ENCODE peak calls at places on chromosomes 6 and 20, in seven cellular contexts. One of them, this sample, is unnamed.
A peak's percentile ranks its signal among the peaks of the same experiment; 100 is the strongest.

GRCh38 chr20:25538838-25539665 is 46.3 kb downstream of the NINL start:
- DNase-seq in colonic mucosa: no peak
- DNase-seq in psoas muscle: no peak
- DNase-seq in CD8-positive, alpha-beta memory T cell: no peak
- DNase-seq in H9: no peak
- DNase-seq in effector memory CD4-positive, alpha-beta T cell: no peak
- DNase-seq in neuronal stem cell: no peak
- DNase-seq in this sample: no peak

GRCh38 chr6:31149827-31150447 is 7.7 kb downstream of the CCHCR1 start:
- DNase-seq in colonic mucosa: no peak
- DNase-seq in psoas muscle: no peak
- DNase-seq in CD8-positive, alpha-beta memory T cell: no peak
- DNase-seq in H9: no peak
- DNase-seq in effector memory CD4-positive, alpha-beta T cell: no peak
- DNase-seq in neuronal stem cell: no peak
- DNase-seq in this sample: no peak

GRCh38 chr20:54167909-54168872 is 5.6 kb downstream of the CYP24A1 start:
- DNase-seq in colonic mucosa: no peak
- DNase-seq in psoas muscle: no peak
- DNase-seq in CD8-positive, alpha-beta memory T cell: no peak
- DNase-seq in H9: no peak
- DNase-seq in effector memory CD4-positive, alpha-beta T cell: no peak
- DNase-seq in neuronal stem cell: no peak
- DNase-seq in this sample: no peak

GRCh38 chr6:33259032-33259431 is 12.6 kb downstream of the VPS52 start:
- DNase-seq in colonic mucosa: no peak
- DNase-seq in psoas muscle: no peak
- DNase-seq in CD8-positive, alpha-beta memory T cell: no peak
- DNase-seq in H9: no peak
- DNase-seq in effector memory CD4-positive, alpha-beta T cell: no peak
- DNase-seq in neuronal stem cell: no peak
- DNase-seq in this sample: no peak

GRCh38 chr6:52729594-52729993 is 33.7 kb downstream of the GSTA2 start:
- DNase-seq in colonic mucosa: no peak
- DNase-seq in psoas muscle: no peak
- DNase-seq in CD8-positive, alpha-beta memory T cell: no peak
- DNase-seq in H9: no peak
- DNase-seq in effector memory CD4-positive, alpha-beta T cell: no peak
- DNase-seq in neuronal stem cell: no peak
- DNase-seq in this sample: no peak

GRCh38 chr6:157227202-157228166 is 95.8 kb downstream of the TMEM242 start:
- DNase-seq in colonic mucosa: no peak
- DNase-seq in psoas muscle: no peak
- DNase-seq in CD8-positive, alpha-beta memory T cell: no peak
- DNase-seq in H9: no peak
- DNase-seq in effector memory CD4-positive, alpha-beta T cell: no peak
- DNase-seq in neuronal stem cell: no peak
- DNase-seq in this sample: no peak

GRCh38 chr6:62808575-62809293 is 402.5 kb upstream of the FKBP1C start:
- DNase-seq in colonic mucosa: peak; percentile 36
- DNase-seq in psoas muscle: no peak
- DNase-seq in CD8-positive, alpha-beta memory T cell: no peak
- DNase-seq in H9: no peak
- DNase-seq in effector memory CD4-positive, alpha-beta T cell: no peak
- DNase-seq in neuronal stem cell: no peak
- DNase-seq in this sample: no peak

GRCh38 chr6:10424005-10424404 is 9.1 kb upstream of the TFAP2A start:
- DNase-seq in colonic mucosa: no peak
- DNase-seq in psoas muscle: no peak
- DNase-seq in CD8-positive, alpha-beta memory T cell: no peak
- DNase-seq in H9: no peak
- DNase-seq in effector memory CD4-positive, alpha-beta T cell: no peak
- DNase-seq in neuronal stem cell: no peak
- DNase-seq in this sample: no peak

GRCh38 chr20:37007898-37008649 is 56.6 kb upstream of the SAMHD1 start:
- DNase-seq in colonic mucosa: no peak
- DNase-seq in psoas muscle: no peak
- DNase-seq in CD8-positive, alpha-beta memory T cell: peak; percentile 58
- DNase-seq in H9: no peak
- DNase-seq in effector memory CD4-positive, alpha-beta T cell: no peak
- DNase-seq in neuronal stem cell: no peak
- DNase-seq in this sample: no peak

GRCh38 chr6:56758120-56758519 is 115.4 kb upstream of the DST start:
- DNase-seq in colonic mucosa: no peak
- DNase-seq in psoas muscle: no peak
- DNase-seq in CD8-positive, alpha-beta memory T cell: no peak
- DNase-seq in H9: no peak
- DNase-seq in effector memory CD4-positive, alpha-beta T cell: no peak
- DNase-seq in neuronal stem cell: no peak
- DNase-seq in this sample: no peak

GRCh38 chr20:62449951-62450815 is 22.8 kb upstream of the RBBP8NL start:
- DNase-seq in colonic mucosa: peak; percentile 26
- DNase-seq in psoas muscle: no peak
- DNase-seq in CD8-positive, alpha-beta memory T cell: no peak
- DNase-seq in H9: no peak
- DNase-seq in effector memory CD4-positive, alpha-beta T cell: no peak
- DNase-seq in neuronal stem cell: no peak
- DNase-seq in this sample: no peak

GRCh38 chr6:4297348-4297747 is 162.0 kb upstream of the ECI2 start:
- DNase-seq in colonic mucosa: no peak
- DNase-seq in psoas muscle: no peak
- DNase-seq in CD8-positive, alpha-beta memory T cell: no peak
- DNase-seq in H9: no peak
- DNase-seq in effector memory CD4-positive, alpha-beta T cell: no peak
- DNase-seq in neuronal stem cell: no peak
- DNase-seq in this sample: no peak

GRCh38 chr20:55774628-55775027 is 230.7 kb downstream of the CBLN4 start:
- DNase-seq in colonic mucosa: no peak
- DNase-seq in psoas muscle: no peak
- DNase-seq in CD8-positive, alpha-beta memory T cell: no peak
- DNase-seq in H9: no peak
- DNase-seq in effector memory CD4-positive, alpha-beta T cell: no peak
- DNase-seq in neuronal stem cell: no peak
- DNase-seq in this sample: no peak
- H3K9me3 ChIP-seq in colonic mucosa: no peaks in the 10 kb centered on the region
- H3K9me3 ChIP-seq in psoas muscle: no peaks in the 10 kb centered on the region
- H3K9me3 ChIP-seq in CD8-positive, alpha-beta memory T cell: no peaks in the 10 kb centered on the region
- H3K9me3 ChIP-seq in H9: no peaks in the 10 kb centered on the region
- H3K9me3 ChIP-seq in effector memory CD4-positive, alpha-beta T cell: no peaks in the 10 kb centered on the region
- H3K9me3 ChIP-seq in neuronal stem cell: no peaks in the 10 kb centered on the region
- H3K9me3 ChIP-seq in this sample: no peaks in the 10 kb centered on the region

GRCh38 chr6:168452685-168453377 is 11.8 kb downstream of the SMOC2 start:
- DNase-seq in colonic mucosa: no peak
- DNase-seq in psoas muscle: peak; percentile 41
- DNase-seq in CD8-positive, alpha-beta memory T cell: no peak
- DNase-seq in H9: no peak
- DNase-seq in effector memory CD4-positive, alpha-beta T cell: no peak
- DNase-seq in neuronal stem cell: no peak
- DNase-seq in this sample: no peak
- H3K9me3 ChIP-seq in colonic mucosa: no peaks in the 10 kb centered on the region
- H3K9me3 ChIP-seq in psoas muscle: no peaks in the 10 kb centered on the region
- H3K9me3 ChIP-seq in CD8-positive, alpha-beta memory T cell: no peaks in the 10 kb centered on the region
- H3K9me3 ChIP-seq in H9: no peaks in the 10 kb centered on the region
- H3K9me3 ChIP-seq in effector memory CD4-positive, alpha-beta T cell: no peaks in the 10 kb centered on the region
- H3K9me3 ChIP-seq in neuronal stem cell: no peaks in the 10 kb centered on the region
- H3K9me3 ChIP-seq in this sample: no peaks in the 10 kb centered on the region

GRCh38 chr6:1042583-1043457 is 269.1 kb upstream of the FOXQ1 start:
- DNase-seq in colonic mucosa: no peak
- DNase-seq in psoas muscle: no peak
- DNase-seq in CD8-positive, alpha-beta memory T cell: no peak
- DNase-seq in H9: no peak
- DNase-seq in effector memory CD4-positive, alpha-beta T cell: no peak
- DNase-seq in neuronal stem cell: no peak
- DNase-seq in this sample: no peak

GRCh38 chr6:1047926-1048595 is 263.8 kb upstream of the FOXQ1 start:
- DNase-seq in colonic mucosa: no peak
- DNase-seq in psoas muscle: no peak
- DNase-seq in CD8-positive, alpha-beta memory T cell: no peak
- DNase-seq in H9: no peak
- DNase-seq in effector memory CD4-positive, alpha-beta T cell: no peak
- DNase-seq in neuronal stem cell: no peak
- DNase-seq in this sample: no peak

GRCh38 chr6:1043458-1043836 is 268.5 kb upstream of the FOXQ1 start:
- DNase-seq in colonic mucosa: no peak
- DNase-seq in psoas muscle: no peak
- DNase-seq in CD8-positive, alpha-beta memory T cell: no peak
- DNase-seq in H9: no peak
- DNase-seq in effector memory CD4-positive, alpha-beta T cell: no peak
- DNase-seq in neuronal stem cell: no peak
- DNase-seq in this sample: no peak

GRCh38 chr6:1045239-1045638 is 266.7 kb upstream of the FOXQ1 start:
- DNase-seq in colonic mucosa: no peak
- DNase-seq in psoas muscle: no peak
- DNase-seq in CD8-positive, alpha-beta memory T cell: no peak
- DNase-seq in H9: no peak
- DNase-seq in effector memory CD4-positive, alpha-beta T cell: no peak
- DNase-seq in neuronal stem cell: no peak
- DNase-seq in this sample: no peak

DNA sequence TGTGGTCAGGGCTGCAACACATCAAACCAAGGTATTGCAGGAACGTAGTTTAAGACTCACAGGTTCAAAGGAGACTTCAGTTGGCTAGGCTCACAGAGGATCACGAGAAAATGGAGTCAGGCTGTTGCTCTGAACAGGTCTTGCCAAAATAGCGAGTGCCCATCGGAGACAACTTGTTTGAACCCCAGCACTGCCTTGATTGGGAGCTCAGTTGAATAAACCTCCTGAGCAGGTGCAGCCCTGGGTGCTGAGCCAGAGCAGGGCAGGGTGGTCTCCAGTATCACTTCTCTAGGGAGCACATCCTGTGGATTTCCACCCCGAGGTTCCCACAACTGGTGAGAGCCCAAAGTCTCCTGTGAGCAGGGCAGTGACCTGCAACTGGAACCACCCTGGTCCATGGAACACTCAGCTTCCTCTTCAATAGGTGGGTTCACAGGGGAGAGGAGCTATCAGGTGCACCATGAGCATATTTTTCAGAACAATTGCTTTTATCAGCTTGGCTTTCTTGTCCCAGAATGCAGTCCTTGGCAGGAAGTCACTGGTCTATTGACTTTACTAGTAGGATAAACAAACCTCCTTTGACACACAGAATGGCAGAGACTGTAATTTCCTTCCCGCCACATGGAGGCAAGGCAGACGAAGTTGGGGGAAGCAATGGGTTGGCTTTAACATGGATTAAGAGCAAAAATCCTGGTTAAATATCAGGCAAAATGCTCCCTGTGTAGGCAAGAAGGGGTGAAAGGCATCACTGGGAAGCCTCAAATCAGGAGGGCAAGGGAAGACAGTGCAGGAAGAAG is 267.7 kb upstream of the FOXQ1 start:
- DNase-seq in colonic mucosa: peak; percentile 47
- DNase-seq in psoas muscle: no peak
- DNase-seq in CD8-positive, alpha-beta memory T cell: no peak
- DNase-seq in H9: no peak
- DNase-seq in effector memory CD4-positive, alpha-beta T cell: no peak
- DNase-seq in neuronal stem cell: no peak
- DNase-seq in this sample: no peak
- H3K9me3 ChIP-seq in colonic mucosa: no peaks in the 10 kb centered on the region
- H3K9me3 ChIP-seq in psoas muscle: no peaks in the 10 kb centered on the region
- H3K9me3 ChIP-seq in CD8-positive, alpha-beta memory T cell: no peaks in the 10 kb centered on the region
- H3K9me3 ChIP-seq in H9: no peaks in the 10 kb centered on the region
- H3K9me3 ChIP-seq in effector memory CD4-positive, alpha-beta T cell: no peaks in the 10 kb centered on the region
- H3K9me3 ChIP-seq in neuronal stem cell: no peaks in the 10 kb centered on the region
- H3K9me3 ChIP-seq in this sample: no peaks in the 10 kb centered on the region

GRCh38 chr20:931401-931800 is 15.3 kb upstream of the ANGPT4 start:
- DNase-seq in colonic mucosa: no peak
- DNase-seq in psoas muscle: no peak
- DNase-seq in CD8-positive, alpha-beta memory T cell: no peak
- DNase-seq in H9: no peak
- DNase-seq in effector memory CD4-positive, alpha-beta T cell: no peak
- DNase-seq in neuronal stem cell: no peak
- DNase-seq in this sample: no peak
- H3K9me3 ChIP-seq in colonic mucosa: no peaks in the 10 kb centered on the region
- H3K9me3 ChIP-seq in psoas muscle: peaks cover 5% of the 10 kb centered on the region
- H3K9me3 ChIP-seq in CD8-positive, alpha-beta memory T cell: no peaks in the 10 kb centered on the region
- H3K9me3 ChIP-seq in H9: peaks cover 18% of the 10 kb centered on the region
- H3K9me3 ChIP-seq in effector memory CD4-positive, alpha-beta T cell: no peaks in the 10 kb centered on the region
- H3K9me3 ChIP-seq in neuronal stem cell: peaks cover 8% of the 10 kb centered on the region
- H3K9me3 ChIP-seq in this sample: no peaks in the 10 kb centered on the region

GRCh38 chr20:59648720-59649119 is 44.4 kb downstream of the PHACTR3 start:
- DNase-seq in colonic mucosa: no peak
- DNase-seq in psoas muscle: no peak
- DNase-seq in CD8-positive, alpha-beta memory T cell: no peak
- DNase-seq in H9: no peak
- DNase-seq in effector memory CD4-positive, alpha-beta T cell: no peak
- DNase-seq in neuronal stem cell: no peak
- DNase-seq in this sample: no peak
- H3K9me3 ChIP-seq in colonic mucosa: no peaks in the 10 kb centered on the region
- H3K9me3 ChIP-seq in psoas muscle: no peaks in the 10 kb centered on the region
- H3K9me3 ChIP-seq in CD8-positive, alpha-beta memory T cell: no peaks in the 10 kb centered on the region
- H3K9me3 ChIP-seq in H9: peaks cover 22% of the 10 kb centered on the region
- H3K9me3 ChIP-seq in effector memory CD4-positive, alpha-beta T cell: no peaks in the 10 kb centered on the region
- H3K9me3 ChIP-seq in neuronal stem cell: peaks cover 18% of the 10 kb centered on the region
- H3K9me3 ChIP-seq in this sample: no peaks in the 10 kb centered on the region

This sample was measured in T-helper 17 cell.